ENCODE peak calls at places on chromosome 2, in nine cellular contexts. O, J, Q, X, P, L, I, Z and B are unnamed samples.

GRCh38 chr2:127275356-127275755 is 18.6 kb downstream of the ERCC3 start:
- DNase-seq in O (no peak), J (no peak), Q (no peak), X (no peak), P (no peak), L (no peak), I (no peak), Z (no peak), B (no peak)

GRCh38 chr2:70496819-70497218 is 56.8 kb downstream of the TGFA start:
- DNase-seq in O (peak), J (peak), Q (no peak), X (no peak), P (no peak), L (no peak), I (no peak), Z (no peak), B (no peak)

GRCh38 chr2:74079522-74080341 is 68.0 kb downstream of the BOLA3 start:
- DNase-seq in O (no peak), J (no peak), Q (no peak), X (no peak), P (no peak), L (no peak), I (no peak), Z (no peak), B (no peak)

GRCh38 chr2:232420463-232421188 is 14.0 kb downstream of the ALPG start:
- DNase-seq in O (peak), J (peak), Q (peak), X (no peak), P (no peak), L (peak), I (no peak), Z (peak), B (no peak)

GRCh38 chr2:8515864-8516533 is 165.9 kb upstream of the ID2 start:
- DNase-seq in O (no peak), J (no peak), Q (no peak), X (no peak), P (no peak), L (peak), I (no peak), Z (no peak), B (no peak)

GRCh38 chr2:234676109-234676858 is 179.4 kb upstream of the ARL4C start:
- DNase-seq in O (peak), J (no peak), Q (no peak), X (no peak), P (no peak), L (no peak), I (no peak), Z (no peak), B (no peak)

GRCh38 chr2:3107567-3107966 is 270.1 kb downstream of the EIPR1 start:
- DNase-seq in O (no peak), J (no peak), Q (peak), X (no peak), P (no peak), L (no peak), I (no peak), Z (no peak), B (no peak)

GRCh38 chr2:51624995-51625394 is 593.1 kb upstream of the NRXN1 start:
- DNase-seq in O (peak), J (peak), Q (no peak), X (no peak), P (no peak), L (no peak), I (peak), Z (no peak), B (no peak)

GRCh38 chr2:3536682-3537632 is 17.6 kb upstream of the ADI1 start:
- DNase-seq in O (peak), J (peak), Q (peak), X (no peak), P (no peak), L (no peak), I (no peak), Z (peak), B (peak)

GRCh38 chr2:120952318-120952717 is 216.7 kb downstream of the GLI2 start:
- DNase-seq in O (no peak), J (peak), Q (no peak), X (no peak), P (no peak), L (no peak), I (no peak), Z (no peak), B (no peak)